ENCODE peak calls at places on chromosomes 11 and 22, in ten cellular contexts. N is esophagus muscularis mucosa, I is A549, D is stomach, E is suprapubic skin, Z is ovary, J is transverse colon, C is sigmoid colon, W is H1, Y is HepG2. Q is an unnamed sample.
A peak's percentile ranks its signal among the peaks of the same experiment; 100 is the strongest.

GRCh38 chr11:116791002-116791812 is 472 bp downstream of the APOA5 start:
- DNase-seq in Y (peak; percentile 73), E (peak; percentile 77), W (peak; percentile 56), D (peak; percentile 86), N (no peak), Z (peak; percentile 87), I (peak; percentile 79), J (peak; percentile 84), C (peak; percentile 88), Q (peak; percentile 56)

GRCh38 chr11:118923721-118924587 is 1.8 kb downstream of the BCL9L start:
- DNase-seq in N (no peak), Y (no peak), Z (peak; percentile 44), I (no peak), E (no peak), C (peak; percentile 65), W (no peak), J (peak; percentile 43), D (no peak), Q (no peak)

GRCh38 chr11:78929092-78929905 is 354.6 kb upstream of the NARS2 start:
- DNase-seq in D (no peak), I (no peak), E (no peak), Z (no peak), Y (no peak), W (peak; percentile 71), J (no peak), C (no peak), N (no peak), Q (no peak)

GRCh38 chr11:117172678-117173421 is 5.7 kb upstream of the SIDT2 start:
- DNase-seq in C (no peak), E (no peak), I (no peak), D (peak; percentile 24), J (no peak), N (no peak), Y (no peak), Z (no peak), W (no peak), Q (no peak)

GRCh38 chr11:72930011-72930410 is 115.8 kb downstream of the ATG16L2 start:
- DNase-seq in J (no peak), D (no peak), I (no peak), Z (no peak), Y (no peak), E (no peak), N (no peak), W (no peak), C (no peak), Q (no peak)

GRCh38 chr11:2762451-2762850 is 62.7 kb upstream of the KCNQ1OT1 start:
- DNase-seq in W (no peak), E (peak; percentile 29), I (no peak), N (peak; percentile 92), J (no peak), Z (peak; percentile 15), D (peak; percentile 22), Y (no peak), C (no peak), Q (no peak)

GRCh38 chr11:63840356-63841060 is 1.6 kb downstream of the MARK2 start:
- DNase-seq in N (no peak), W (no peak), C (no peak), D (no peak), J (no peak), E (no peak), I (no peak), Z (no peak), Y (no peak), Q (no peak)

GRCh38 chr22:45678961-45679912 is 7.6 kb downstream of the ATXN10 start:
- DNase-seq in N (no peak), I (no peak), Z (no peak), Y (no peak), E (no peak), D (no peak), W (no peak), C (no peak), J (no peak), Q (no peak)

DNA sequence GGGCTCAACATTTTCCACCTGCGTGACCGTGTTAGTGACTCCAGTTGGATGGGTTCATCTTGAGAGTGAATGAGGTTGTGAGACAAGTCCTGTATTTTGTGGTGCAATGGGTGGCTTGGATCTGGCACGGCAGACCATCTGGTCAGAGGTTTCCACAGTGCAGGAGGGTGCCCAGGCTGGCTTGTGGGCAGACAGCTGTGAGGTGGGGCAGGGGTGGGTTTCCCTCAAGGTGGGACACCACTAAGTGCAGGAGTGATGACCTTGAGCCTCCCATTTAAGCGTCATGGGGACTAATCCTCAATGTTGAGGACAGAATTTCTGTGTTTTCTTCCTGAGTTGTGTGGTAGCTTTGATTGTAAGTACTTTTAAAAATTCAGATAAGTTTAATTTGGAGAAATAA is 220.6 kb downstream of the TBC1D22A start:
- DNase-seq in N (no peak), I (no peak), C (no peak), E (no peak), D (no peak), J (no peak), Z (no peak), W (no peak), Y (no peak), Q (no peak)
- H3K9me3 ChIP-seq in N (no peaks in the 10 kb centered on the region), I (no peaks in the 10 kb centered on the region), C (no peaks in the 10 kb centered on the region), E (no peaks in the 10 kb centered on the region), D (no peaks in the 10 kb centered on the region), J (no peaks in the 10 kb centered on the region), Z (no peaks in the 10 kb centered on the region), W (no peaks in the 10 kb centered on the region), Y (no peaks in the 10 kb centered on the region), Q (no peaks in the 10 kb centered on the region)

GRCh38 chr11:65506770-65507485 is 8.1 kb downstream of the MALAT1 start:
- DNase-seq in J (peak; percentile 74), Y (no peak), D (peak; percentile 56), C (peak; percentile 85), W (no peak), E (peak; percentile 62), N (no peak), I (no peak), Z (peak; percentile 74), Q (no peak)

GRCh38 chr11:65506316-65506769 is 7.5 kb downstream of the MALAT1 start:
- DNase-seq in D (no peak), N (no peak), W (no peak), Y (no peak), Z (no peak), J (no peak), E (peak; percentile 74), I (no peak), C (no peak), Q (no peak)

GRCh38 chr11:65503923-65504670 is 5.3 kb downstream of the MALAT1 start:
- DNase-seq in N (no peak), E (no peak), D (no peak), C (peak; percentile 56), Y (no peak), J (no peak), W (no peak), Z (no peak), I (no peak), Q (no peak)

GRCh38 chr11:65504671-65505433 is 6.0 kb downstream of the MALAT1 start:
- DNase-seq in E (no peak), Z (no peak), W (no peak), J (no peak), C (peak; percentile 59), D (no peak), Y (no peak), I (no peak), N (no peak), Q (no peak)

GRCh38 chr11:65505434-65506315 is 6.8 kb downstream of the MALAT1 start:
- DNase-seq in I (no peak), C (peak; percentile 70), Z (peak; percentile 53), Y (no peak), D (no peak), N (no peak), J (no peak), E (no peak), W (no peak), Q (peak; percentile 41)
- TF ChIP-seq POLR2A in I (no peak), C (no peak), Z (no peak), Y (peak; percentile 51), D (no peak), N (peak; percentile 52), J (peak; percentile 76), E (no peak), W (peak; percentile 85), Q (peak; percentile 53)

DNA sequence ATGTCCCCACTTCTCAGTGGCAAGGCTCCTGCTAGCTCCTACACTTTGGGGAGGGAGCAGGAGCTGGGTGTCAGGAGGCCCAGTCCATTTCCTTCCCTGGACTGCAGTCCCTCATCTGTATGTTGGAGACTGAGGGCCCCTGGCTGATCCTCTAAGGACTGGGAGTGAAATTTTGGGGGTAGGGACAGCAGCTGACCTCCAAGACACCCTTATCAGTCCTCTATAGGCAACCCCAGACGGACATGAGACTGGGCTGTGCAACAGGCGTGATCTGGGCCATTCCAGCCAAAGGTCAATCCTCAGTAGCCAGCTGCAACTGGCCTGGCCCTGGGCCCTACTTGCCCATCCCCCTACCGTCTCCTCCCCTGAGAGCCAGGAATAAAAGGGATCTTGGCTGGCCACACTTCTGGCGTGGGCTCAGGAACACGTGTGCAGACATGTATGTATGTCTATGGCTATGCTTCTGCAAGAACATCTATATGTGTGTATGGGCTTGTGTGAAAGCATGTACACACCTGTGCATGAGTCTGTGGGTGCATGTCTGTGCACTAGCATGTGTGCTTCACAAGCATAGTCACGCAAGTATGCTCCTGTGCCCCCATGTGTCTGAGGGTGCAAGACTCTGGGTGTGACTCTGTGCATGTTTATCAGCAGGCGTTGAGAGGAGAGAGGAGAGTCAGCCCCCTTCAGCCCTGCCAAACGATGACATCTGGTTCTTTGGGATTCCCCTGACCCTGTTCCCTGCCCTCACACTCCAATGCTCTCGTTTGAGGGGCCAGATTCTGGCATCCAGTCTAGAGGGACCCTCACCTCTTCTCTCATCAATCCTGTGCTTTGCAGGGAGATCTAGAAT is 24.6 kb upstream of the DGAT2 start:
- DNase-seq in D (no peak), N (no peak), C (no peak), Z (no peak), J (no peak), Y (no peak), E (no peak), W (no peak), I (no peak), Q (no peak)
- TF ChIP-seq EP300 in D (no peak), N (no peak), C (no peak), Z (no peak), J (no peak), Y (no peak), E (no peak), W (no peak), I (no peak), Q (no peak)

GRCh38 chr22:49381595-49382450 is 445.9 kb downstream of the BRD1 start:
- DNase-seq in D (peak; percentile 14), J (no peak), N (no peak), E (peak; percentile 31), Z (no peak), Y (no peak), W (no peak), I (no peak), C (peak; percentile 25), Q (no peak)

GRCh38 chr22:49380095-49380827 is 447.4 kb downstream of the BRD1 start:
- DNase-seq in Y (no peak), W (no peak), D (no peak), E (peak; percentile 14), J (no peak), Z (no peak), N (no peak), C (no peak), I (no peak), Q (no peak)

GRCh38 chr22:49377306-49377705 is 450.4 kb downstream of the BRD1 start:
- DNase-seq in Z (no peak), J (no peak), N (no peak), W (no peak), I (no peak), C (no peak), D (peak; percentile 22), Y (no peak), E (peak; percentile 27), Q (no peak)

GRCh38 chr22:49380828-49381114 is 446.9 kb downstream of the BRD1 start:
- DNase-seq in Y (no peak), N (no peak), J (no peak), E (no peak), D (peak; percentile 17), W (no peak), C (no peak), I (no peak), Z (no peak), Q (no peak)

GRCh38 chr22:49382451-49382735 is 445.3 kb downstream of the BRD1 start:
- DNase-seq in Y (no peak), Z (no peak), N (no peak), E (peak; percentile 49), I (no peak), W (no peak), C (peak; percentile 46), J (no peak), D (peak; percentile 8), Q (no peak)
- H3K9me3 ChIP-seq in Y (no peaks in the 10 kb centered on the region), Z (no peaks in the 10 kb centered on the region), N (no peaks in the 10 kb centered on the region), E (no peaks in the 10 kb centered on the region), I (peaks cover 4% of the 10 kb centered on the region), W (no peaks in the 10 kb centered on the region), C (no peaks in the 10 kb centered on the region), J (no peaks in the 10 kb centered on the region), D (no peaks in the 10 kb centered on the region), Q (no peaks in the 10 kb centered on the region)